ENCODE peak calls at places on chromosomes 11 and 22, in eight cellular contexts. One of them, this sample, is unnamed.

GRCh38 chr22:17237031-17237668 is 17.9 kb upstream of the ADA2 start:
- DNase-seq in HS-5: no peak
- DNase-seq in NCI-H774: no peak
- DNase-seq in HS-27A: no peak
- DNase-seq in NCI-H1105: no peak
- DNase-seq in HEK293T: no peak
- DNase-seq in nucleus accumbens: no peak
- DNase-seq in lung: no peak
- DNase-seq in this sample: no peak

GRCh38 chr11:64661146-64661545 is 61.9 kb downstream of the NRXN2 start:
- DNase-seq in lung: no peak
- DNase-seq in HS-27A: peak; percentile 70
- DNase-seq in NCI-H774: no peak
- DNase-seq in NCI-H1105: no peak
- DNase-seq in HS-5: peak; percentile 66
- DNase-seq in HEK293T: no peak
- DNase-seq in nucleus accumbens: no peak
- DNase-seq in this sample: peak; percentile 78

GRCh38 chr11:19191530-19192169 is 10.1 kb downstream of the CSRP3 start:
- DNase-seq in HS-27A: no peak
- DNase-seq in HS-5: no peak
- DNase-seq in NCI-H1105: no peak
- DNase-seq in NCI-H774: no peak
- DNase-seq in nucleus accumbens: no peak
- DNase-seq in lung: no peak
- DNase-seq in HEK293T: no peak
- DNase-seq in this sample: no peak

GRCh38 chr11:29002816-29003215 is 894.6 kb downstream of the METTL15 start:
- DNase-seq in nucleus accumbens: no peak
- DNase-seq in HS-5: no peak
- DNase-seq in HS-27A: no peak
- DNase-seq in lung: no peak
- DNase-seq in NCI-H774: no peak
- DNase-seq in HEK293T: no peak
- DNase-seq in NCI-H1105: no peak
- DNase-seq in this sample: no peak

GRCh38 chr11:71505781-71506180 is 21.3 kb upstream of the KRTAP5-7 start:
- DNase-seq in HS-5: no peak
- DNase-seq in HEK293T: no peak
- DNase-seq in HS-27A: no peak
- DNase-seq in lung: no peak
- DNase-seq in NCI-H1105: no peak
- DNase-seq in NCI-H774: no peak
- DNase-seq in nucleus accumbens: no peak
- DNase-seq in this sample: no peak

GRCh38 chr11:113710989-113711388 is 4.9 kb upstream of the TMPRSS5 start:
- DNase-seq in HS-5: no peak
- DNase-seq in HS-27A: no peak
- DNase-seq in lung: no peak
- DNase-seq in nucleus accumbens: no peak
- DNase-seq in NCI-H1105: no peak
- DNase-seq in HEK293T: no peak
- DNase-seq in NCI-H774: no peak
- DNase-seq in this sample: no peak

GRCh38 chr11:59668188-59668949 is 468 bp downstream of the PATL1 start:
- DNase-seq in lung: peak; percentile 66
- DNase-seq in NCI-H1105: no peak
- DNase-seq in nucleus accumbens: peak; percentile 62
- DNase-seq in HS-5: peak; percentile 20
- DNase-seq in HEK293T: no peak
- DNase-seq in NCI-H774: peak; percentile 55
- DNase-seq in HS-27A: peak; percentile 7
- DNase-seq in this sample: no peak

GRCh38 chr11:126545057-126545555 is 189.6 kb downstream of the ST3GAL4 start:
- DNase-seq in lung: no peak
- DNase-seq in HS-27A: no peak
- DNase-seq in nucleus accumbens: no peak
- DNase-seq in NCI-H1105: no peak
- DNase-seq in NCI-H774: no peak
- DNase-seq in HS-5: no peak
- DNase-seq in HEK293T: no peak
- DNase-seq in this sample: no peak

GRCh38 chr11:69817265-69818236 is 1.7 kb downstream of the FGF3 start:
- DNase-seq in HS-27A: no peak
- DNase-seq in lung: no peak
- DNase-seq in NCI-H1105: no peak
- DNase-seq in HEK293T: peak; percentile 40
- DNase-seq in HS-5: no peak
- DNase-seq in nucleus accumbens: no peak
- DNase-seq in NCI-H774: no peak
- DNase-seq in this sample: no peak

GRCh38 chr22:21446827-21447690 is 20.1 kb upstream of the TMEM191C start:
- DNase-seq in HS-5: no peak
- DNase-seq in HS-27A: no peak
- DNase-seq in lung: no peak
- DNase-seq in NCI-H1105: no peak
- DNase-seq in nucleus accumbens: no peak
- DNase-seq in NCI-H774: no peak
- DNase-seq in HEK293T: no peak
- DNase-seq in this sample: no peak

GRCh38 chr11:82701847-82702520 is 31.7 kb downstream of the FAM181B start:
- DNase-seq in NCI-H774: peak; percentile 47
- DNase-seq in nucleus accumbens: no peak
- DNase-seq in HEK293T: peak; percentile 65
- DNase-seq in HS-5: no peak
- DNase-seq in lung: no peak
- DNase-seq in HS-27A: no peak
- DNase-seq in NCI-H1105: peak; percentile 46
- DNase-seq in this sample: no peak

GRCh38 chr22:19843107-19843856 is 11.4 kb downstream of the GNB1L start:
- DNase-seq in NCI-H1105: peak; percentile 65
- DNase-seq in lung: no peak
- DNase-seq in HS-27A: no peak
- DNase-seq in HS-5: no peak
- DNase-seq in nucleus accumbens: no peak
- DNase-seq in NCI-H774: no peak
- DNase-seq in HEK293T: no peak
- DNase-seq in this sample: no peak

GRCh38 chr11:120109531-120109930 is 28.4 kb downstream of the TRIM29 start:
- DNase-seq in HS-5: no peak
- DNase-seq in HEK293T: no peak
- DNase-seq in NCI-H1105: no peak
- DNase-seq in HS-27A: no peak
- DNase-seq in NCI-H774: no peak
- DNase-seq in nucleus accumbens: no peak
- DNase-seq in lung: no peak
- DNase-seq in this sample: no peak

GRCh38 chr11:88418508-88418907 is 81.0 kb upstream of the CTSC start:
- DNase-seq in lung: peak; percentile 61
- DNase-seq in HEK293T: no peak
- DNase-seq in nucleus accumbens: no peak
- DNase-seq in NCI-H774: peak; percentile 60
- DNase-seq in HS-5: no peak
- DNase-seq in NCI-H1105: peak; percentile 33
- DNase-seq in HS-27A: no peak
- DNase-seq in this sample: no peak

GRCh38 chr11:107563702-107564101 is 1.8 kb downstream of the ALKBH8 start:
- DNase-seq in HS-27A: no peak
- DNase-seq in lung: no peak
- DNase-seq in NCI-H774: no peak
- DNase-seq in NCI-H1105: peak; percentile 4
- DNase-seq in HS-5: no peak
- DNase-seq in nucleus accumbens: no peak
- DNase-seq in HEK293T: peak; percentile 49
- DNase-seq in this sample: no peak

GRCh38 chr22:23394525-23395326 is 185.4 kb downstream of the IGLL1 start:
- DNase-seq in lung: no peak
- DNase-seq in HS-5: no peak
- DNase-seq in NCI-H1105: no peak
- DNase-seq in HS-27A: no peak
- DNase-seq in NCI-H774: no peak
- DNase-seq in nucleus accumbens: no peak
- DNase-seq in HEK293T: no peak
- DNase-seq in this sample: no peak

GRCh38 chr11:73173755-73174494 is 31.8 kb upstream of the FCHSD2 start:
- DNase-seq in HS-27A: no peak
- DNase-seq in nucleus accumbens: no peak
- DNase-seq in HS-5: no peak
- DNase-seq in lung: no peak
- DNase-seq in NCI-H1105: no peak
- DNase-seq in NCI-H774: no peak
- DNase-seq in HEK293T: no peak
- DNase-seq in this sample: no peak